ENCODE peak calls at places on chromosomes 3 and 15, in nine cellular contexts. V is left lung; S is astrocyte of the spinal cord; U is activated CD4-positive, alpha-beta T cell treated with anti-CD3 and anti-CD28 coated beads, Interleukin-2, amount 10 ng/mL, durations not matched to agents 7 days and 5 days; M is H4; B is HT-29; F is activated T-cell treated with anti-CD3 and anti-CD28 coated beads for 48 hours; L is stimulated activated CD4-positive, alpha-beta T cell treated with anti-CD3 and anti-CD28 coated beads, Interleukin-1b, Interleukin-23, amount 100 ng/mL, for 4 hours; N is KBM-7. Y is an unnamed sample.
A peak's percentile ranks its signal among the peaks of the same experiment; 100 is the strongest.

GRCh38 chr3:195258449-195259145 is 12.4 kb downstream of the XXYLT1 start:
- DNase-seq in V (peak; percentile 63), S (no peak), U (no peak), M (no peak), B (peak; percentile 21), F (no peak), L (no peak), N (no peak), Y (no peak)

GRCh38 chr15:68407886-68408500 is 24.0 kb downstream of the ITGA11 start:
- DNase-seq in V (no peak), S (no peak), U (no peak), M (no peak), B (no peak), F (no peak), L (no peak), N (no peak), Y (no peak)

GRCh38 chr3:190385835-190386688 is 1.9 kb upstream of the CLDN16 start:
- DNase-seq in V (no peak), S (peak; percentile 94), U (no peak), M (peak; percentile 90), B (peak; percentile 87), F (no peak), L (no peak), N (no peak), Y (peak; percentile 90)

GRCh38 chr3:124985358-124985757 is 50.8 kb upstream of the MUC13 start:
- DNase-seq in V (no peak), S (peak; percentile 33), U (no peak), M (peak; percentile 77), B (peak; percentile 28), F (no peak), L (no peak), N (no peak), Y (peak; percentile 89)

GRCh38 chr3:191391873-191392808 is 61.8 kb upstream of the UTS2B start:
- DNase-seq in V (no peak), S (peak; percentile 45), U (no peak), M (no peak), B (no peak), F (no peak), L (no peak), N (no peak), Y (no peak)

GRCh38 chr3:127665586-127665985 is 7.2 kb upstream of the ABTB1 start:
- DNase-seq in V (no peak), S (no peak), U (no peak), M (no peak), B (no peak), F (no peak), L (no peak), N (no peak), Y (no peak)

GRCh38 chr15:88627463-88627862 is 6.3 kb downstream of the AEN start:
- DNase-seq in V (no peak), S (no peak), U (peak; percentile 91), M (no peak), B (no peak), F (peak; percentile 27), L (no peak), N (peak; percentile 26), Y (no peak)

GRCh38 chr3:120284702-120285507 is at the start of gene GPR156:
- DNase-seq in V (no peak), S (no peak), U (no peak), M (no peak), B (no peak), F (peak; percentile 6), L (no peak), N (no peak), Y (peak; percentile 17)

GRCh38 chr15:82963356-82964341 is 11.1 kb upstream of the HOMER2 start:
- DNase-seq in V (no peak), S (no peak), U (no peak), M (no peak), B (no peak), F (no peak), L (no peak), N (no peak), Y (no peak)

GRCh38 chr3:59503441-59503840 is 453.6 kb upstream of the CFAP20DC start:
- DNase-seq in V (no peak), S (no peak), U (no peak), M (no peak), B (no peak), F (no peak), L (no peak), N (no peak), Y (no peak)

GRCh38 chr3:127710473-127710941 is 37.8 kb downstream of the ABTB1 start:
- DNase-seq in V (no peak), S (peak; percentile 33), U (no peak), M (no peak), B (no peak), F (no peak), L (no peak), N (no peak), Y (no peak)

GRCh38 chr15:22902578-22902977 is 64.1 kb downstream of the NIPA2 start:
- DNase-seq in V (peak; percentile 76), S (no peak), U (no peak), M (no peak), B (no peak), F (no peak), L (no peak), N (no peak), Y (no peak)

GRCh38 chr15:48946840-48947187 is 16.9 kb downstream of the SHC4 start:
- DNase-seq in V (no peak), S (no peak), U (no peak), M (no peak), B (no peak), F (no peak), L (no peak), N (no peak), Y (no peak)

GRCh38 chr15:60479711-60480110 is 769 bp upstream of the ICE2 start:
- DNase-seq in V (no peak), S (peak; percentile 12), U (no peak), M (no peak), B (no peak), F (no peak), L (no peak), N (no peak), Y (no peak)

GRCh38 chr3:43155464-43156121 is 49.7 kb upstream of the POMGNT2 start:
- DNase-seq in V (no peak), S (peak; percentile 81), U (no peak), M (peak; percentile 74), B (peak; percentile 58), F (no peak), L (no peak), N (peak; percentile 69), Y (peak; percentile 86)

GRCh38 chr3:142963266-142964149 is at the start of gene PAQR9:
- DNase-seq in V (peak; percentile 83), S (no peak), U (no peak), M (no peak), B (no peak), F (no peak), L (no peak), N (peak; percentile 48), Y (no peak)

GRCh38 chr3:43999920-44000319 is 241.8 kb upstream of the TOPAZ1 start:
- DNase-seq in V (no peak), S (no peak), U (no peak), M (no peak), B (no peak), F (no peak), L (no peak), N (no peak), Y (no peak)

GRCh38 chr3:194572131-194572789 is 61.0 kb downstream of the TMEM44 start:
- DNase-seq in V (no peak), S (peak; percentile 81), U (no peak), M (peak; percentile 86), B (no peak), F (no peak), L (no peak), N (no peak), Y (peak; percentile 97)

GRCh38 chr3:104628185-104628789 is 738.4 kb upstream of the ALCAM start:
- DNase-seq in V (no peak), S (peak; percentile 69), U (no peak), M (peak; percentile 62), B (peak; percentile 70), F (no peak), L (no peak), N (peak; percentile 56), Y (peak; percentile 78)

GRCh38 chr15:64651573-64652260 is 123.7 kb downstream of the RBPMS2 start:
- DNase-seq in V (no peak), S (no peak), U (peak; percentile 40), M (peak; percentile 17), B (no peak), F (peak; percentile 4), L (peak; percentile 17), N (no peak), Y (no peak)

GRCh38 chr3:85796140-85796539 is 837.4 kb downstream of the CADM2 start:
- DNase-seq in V (no peak), S (no peak), U (no peak), M (no peak), B (no peak), F (no peak), L (no peak), N (no peak), Y (no peak)

GRCh38 chr3:169613053-169613803 is 50.3 kb downstream of the MECOM start:
- DNase-seq in V (no peak), S (no peak), U (no peak), M (no peak), B (no peak), F (no peak), L (no peak), N (no peak), Y (no peak)

GRCh38 chr3:59064276-59064675 is 14.5 kb upstream of the CFAP20DC start:
- DNase-seq in V (no peak), S (no peak), U (no peak), M (no peak), B (no peak), F (no peak), L (no peak), N (no peak), Y (no peak)

GRCh38 chr3:48464713-48465221 is 18.2 kb downstream of the ATRIP start:
- DNase-seq in V (peak; percentile 76), S (no peak), U (no peak), M (no peak), B (no peak), F (no peak), L (no peak), N (no peak), Y (no peak)

GRCh38 chr15:39720721-39721611 is 61.7 kb downstream of the FSIP1 start:
- DNase-seq in V (no peak), S (peak; percentile 78), U (no peak), M (peak; percentile 29), B (peak; percentile 50), F (no peak), L (no peak), N (peak; percentile 8), Y (peak; percentile 20)

GRCh38 chr3:46399557-46399956 is 7.3 kb downstream of the CCR5AS start:
- DNase-seq in V (no peak), S (no peak), U (no peak), M (no peak), B (no peak), F (no peak), L (no peak), N (peak; percentile 39), Y (no peak)

GRCh38 chr3:155046935-155047334 is 33.2 kb upstream of the MME start:
- DNase-seq in V (no peak), S (no peak), U (no peak), M (no peak), B (no peak), F (no peak), L (no peak), N (no peak), Y (no peak)

GRCh38 chr3:85862893-85863455 is 904.2 kb downstream of the CADM2 start:
- DNase-seq in V (no peak), S (no peak), U (no peak), M (no peak), B (no peak), F (no peak), L (no peak), N (no peak), Y (no peak)

GRCh38 chr3:135456182-135456790 is 509.2 kb upstream of the PPP2R3A start:
- DNase-seq in V (peak; percentile 54), S (no peak), U (no peak), M (no peak), B (no peak), F (no peak), L (no peak), N (no peak), Y (no peak)

Y was measured in cardiac fibroblast.